ENCODE peak calls at places on chromosomes 11 and 22, in six cellular contexts. V is RWPE1, K is PC-3, M is tibial artery, I is esophagus squamous epithelium, D is cardiac muscle cell. Q is an unnamed sample.

GRCh38 chr11:4881860-4882500 is at the start of gene OR51T1:
- DNase-seq in V (no peak), K (no peak), M (no peak), I (no peak), D (no peak), Q (no peak)

GRCh38 chr11:22633354-22633902 is 7.8 kb upstream of the FANCF start:
- DNase-seq in V (no peak), K (no peak), M (no peak), I (no peak), D (no peak), Q (no peak)

GRCh38 chr22:42443240-42444059 is 11.2 kb upstream of the NFAM1 start:
- DNase-seq in V (no peak), K (peak; percentile 47), M (no peak), I (no peak), D (no peak), Q (no peak)

GRCh38 chr11:32487270-32487669 is 51.9 kb upstream of the WT1 start:
- DNase-seq in V (peak; percentile 16), K (peak; percentile 30), M (no peak), I (no peak), D (peak; percentile 11), Q (no peak)

GRCh38 chr11:6320411-6321207 is at the start of gene CAVIN3:
- DNase-seq in V (peak; percentile 71), K (peak; percentile 15), M (peak; percentile 95), I (peak; percentile 27), D (peak; percentile 59), Q (no peak)

GRCh38 chr11:121416909-121417567 is 35.1 kb upstream of the SORL1 start:
- DNase-seq in V (peak; percentile 51), K (peak; percentile 98), M (peak; percentile 94), I (no peak), D (no peak), Q (no peak)

GRCh38 chr11:70769521-70769920 is 371.2 kb downstream of the CTTN start:
- DNase-seq in V (no peak), K (no peak), M (peak; percentile 9), I (no peak), D (no peak), Q (no peak)

GRCh38 chr11:131943296-131943695 is 572.9 kb downstream of the NTM start:
- DNase-seq in V (peak; percentile 6), K (peak; percentile 64), M (no peak), I (no peak), D (no peak), Q (no peak)

GRCh38 chr11:77188323-77188911 is 60.4 kb downstream of the MYO7A start:
- DNase-seq in V (peak; percentile 85), K (peak; percentile 88), M (peak; percentile 83), I (no peak), D (peak; percentile 89), Q (peak; percentile 82)

GRCh38 chr22:50266994-50267393 is 3.2 kb downstream of the MAPK11 start:
- DNase-seq in V (no peak), K (no peak), M (no peak), I (no peak), D (no peak), Q (no peak)

GRCh38 chr22:50270302-50271010 is at the start of gene MAPK11:
- DNase-seq in V (no peak), K (peak; percentile 54), M (peak; percentile 80), I (no peak), D (peak; percentile 92), Q (peak; percentile 46)

GRCh38 chr22:50269573-50270301 is 443 bp downstream of the MAPK11 start:
- DNase-seq in V (no peak), K (peak; percentile 27), M (no peak), I (no peak), D (peak; percentile 36), Q (no peak)

GRCh38 chr22:50268655-50269113 is 1.5 kb downstream of the MAPK11 start:
- DNase-seq in V (no peak), K (no peak), M (no peak), I (no peak), D (no peak), Q (no peak)

GRCh38 chr22:50267591-50268390 is 2.4 kb downstream of the MAPK11 start:
- DNase-seq in V (peak; percentile 80), K (no peak), M (peak; percentile 77), I (no peak), D (peak; percentile 67), Q (peak; percentile 71)
- H3K27ac ChIP-seq in V (peak overlapping the region; percentile 79), K (no peak overlapping the region), M (no peak overlapping the region), I (peak overlapping the region; percentile 84), D (no peak overlapping the region), Q (peak overlapping the region; percentile 57)

GRCh38 chr11:73318501-73319011 is 10.5 kb downstream of the ARHGEF17 start:
- DNase-seq in V (no peak), K (no peak), M (no peak), I (no peak), D (no peak), Q (no peak)
- H3K27ac ChIP-seq in V (peak overlapping the region; percentile 32), K (no peak overlapping the region), M (peak overlapping the region; percentile 97), I (peak overlapping the region; percentile 90), D (no peak overlapping the region), Q (peak overlapping the region; percentile 42)

GRCh38 chr11:126602993-126603392 is 247.5 kb downstream of the ST3GAL4 start:
- DNase-seq in V (no peak), K (no peak), M (no peak), I (no peak), D (no peak), Q (peak; percentile 66)
- H3K27ac ChIP-seq in V (no peak overlapping the region), K (no peak overlapping the region), M (no peak overlapping the region), I (no peak overlapping the region), D (no peak overlapping the region), Q (peak overlapping the region; percentile 13)

DNA sequence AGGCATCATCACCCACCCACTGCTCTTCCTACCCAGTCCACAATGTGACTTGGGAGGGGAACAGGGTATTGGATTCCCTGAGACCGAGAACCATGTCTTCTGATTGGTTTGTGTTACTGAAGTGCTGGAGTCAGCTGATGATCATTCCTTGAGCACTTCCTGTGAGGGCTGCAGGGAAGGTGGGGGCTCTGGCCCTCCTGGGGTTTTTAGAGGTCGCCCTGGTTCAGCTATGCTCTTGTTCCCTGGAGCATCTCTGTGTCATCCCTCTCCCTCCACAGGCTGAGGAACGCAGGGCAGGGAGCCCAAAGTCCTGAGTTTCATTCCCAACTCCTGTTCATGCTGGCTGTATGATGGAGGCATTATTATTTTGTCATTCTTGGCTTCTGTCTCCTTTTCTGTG is 6.7 kb downstream of the ZC3H7B start:
- DNase-seq in V (no peak), K (no peak), M (no peak), I (no peak), D (no peak), Q (no peak)
- H3K27ac ChIP-seq in V (peak overlapping the region; percentile 47), K (no peak overlapping the region), M (peak overlapping the region; percentile 10), I (peak overlapping the region; percentile 61), D (peak overlapping the region; percentile 54), Q (peak overlapping the region; percentile 48)